ENCODE peak calls at places on chromosomes 4 and X, in five cellular contexts. W is A549, E is tibial nerve, V is IMR-90, J is transverse colon. C is an unnamed sample.

GRCh38 chrX:154017766-154018517 is 1.8 kb downstream of the IRAK1 start:
- DNase-seq in W (no peak), V (no peak), J (no peak), E (no peak), C (no peak)

GRCh38 chrX:15173411-15173810 is 96.5 kb downstream of the ASB9 start:
- DNase-seq in J (no peak), V (no peak), W (no peak), E (no peak), C (no peak)

GRCh38 chr4:82811838-82812672 is 13.5 kb upstream of the SCD5 start:
- DNase-seq in J (no peak), E (no peak), V (peak; percentile 41), W (no peak), C (no peak)

GRCh38 chr4:121980643-121981042 is 28.8 kb upstream of the TRPC3 start:
- DNase-seq in V (peak; percentile 52), J (no peak), E (no peak), W (no peak), C (no peak)

GRCh38 chr4:40283413-40283812 is 51.7 kb upstream of the CHRNA9 start:
- DNase-seq in V (no peak), W (no peak), E (no peak), J (no peak), C (no peak)

GRCh38 chrX:137215467-137215866 is 181.7 kb upstream of the GPR101 start:
- DNase-seq in J (no peak), E (no peak), W (no peak), V (no peak), C (no peak)

GRCh38 chr4:87121332-87122065 is 98.9 kb downstream of the KLHL8 start:
- DNase-seq in J (no peak), E (no peak), V (peak; percentile 47), W (no peak), C (no peak)

GRCh38 chr4:5982156-5982973 is 35.9 kb downstream of the C4orf50 start:
- DNase-seq in V (no peak), J (no peak), E (no peak), W (no peak), C (no peak)

GRCh38 chr4:170008376-170008775 is 17.8 kb downstream of the MFAP3L start:
- DNase-seq in W (peak; percentile 10), V (no peak), J (no peak), E (no peak), C (no peak)

GRCh38 chr4:174935607-174936006 is 17.4 kb downstream of the ADAM29 start:
- DNase-seq in E (no peak), J (no peak), W (no peak), V (no peak), C (no peak)

GRCh38 chr4:48780867-48781219 is 764 bp upstream of the FRYL start:
- DNase-seq in J (peak; percentile 60), E (no peak), W (no peak), V (peak; percentile 43), C (peak; percentile 52)

GRCh38 chr4:145485120-145485519 is 3.5 kb downstream of the SMAD1 start:
- DNase-seq in E (no peak), V (no peak), J (no peak), W (no peak), C (no peak)

GRCh38 chr4:159197885-159198269 is 95.0 kb downstream of the RAPGEF2 start:
- DNase-seq in W (no peak), V (no peak), J (no peak), E (no peak), C (no peak)

GRCh38 chrX:68685722-68686683 is 38.5 kb downstream of the STARD8 start:
- DNase-seq in V (peak; percentile 76), J (peak; percentile 29), E (no peak), W (peak; percentile 50), C (no peak)

GRCh38 chrX:123869488-123869887 is 9.6 kb downstream of the XIAP start:
- DNase-seq in W (peak; percentile 15), V (peak; percentile 57), E (no peak), J (no peak), C (no peak)

GRCh38 chrX:134551365-134552095 is 91.6 kb downstream of the HPRT1 start:
- DNase-seq in J (no peak), E (no peak), V (peak; percentile 65), W (no peak), C (peak; percentile 23)

GRCh38 chrX:68915778-68916177 is 87.0 kb downstream of the EFNB1 start:
- DNase-seq in J (no peak), V (no peak), W (no peak), E (no peak), C (no peak)

GRCh38 chrX:73126240-73126639 is 46.9 kb upstream of the PABPC1L2A start:
- DNase-seq in J (peak; percentile 35), V (no peak), E (no peak), W (no peak), C (no peak)

GRCh38 chrX:13464599-13465275 is 104.7 kb upstream of the EGFL6 start:
- DNase-seq in V (peak; percentile 54), E (no peak), J (no peak), W (no peak), C (no peak)

GRCh38 chr4:42673084-42673429 is 16.2 kb upstream of the ATP8A1 start:
- DNase-seq in E (no peak), J (no peak), W (no peak), V (no peak), C (no peak)

GRCh38 chrX:40095588-40096394 is 2.0 kb downstream of the BCOR start:
- DNase-seq in J (no peak), V (no peak), W (no peak), E (no peak), C (no peak)

GRCh38 chr4:112348488-112349158 is 51.5 kb downstream of the ALPK1 start:
- DNase-seq in V (peak; percentile 84), W (peak; percentile 63), J (no peak), E (no peak), C (peak; percentile 42)

GRCh38 chr4:168794881-168795280 is 215.2 kb downstream of the CBR4 start:
- DNase-seq in E (no peak), W (no peak), J (no peak), V (no peak), C (no peak)

DNA sequence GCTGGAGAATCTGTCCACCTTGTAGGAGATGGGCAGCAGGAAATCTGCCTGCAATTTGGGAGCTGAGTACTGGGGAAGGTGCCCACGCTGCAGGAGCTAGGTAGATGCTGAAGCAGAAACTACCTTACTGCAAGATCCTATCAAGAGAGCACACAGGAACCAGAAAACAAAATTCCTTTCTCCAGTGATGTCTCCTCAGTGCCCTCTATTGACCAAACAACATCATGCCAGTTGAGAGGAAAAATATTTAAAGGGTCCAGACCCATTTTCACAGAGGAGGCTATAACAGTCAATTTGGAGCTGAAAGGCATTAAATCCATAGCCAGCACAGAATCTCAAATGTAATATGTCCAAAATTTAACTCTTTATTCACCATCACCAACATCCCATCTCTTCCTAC is 406.8 kb downstream of the SLITRK2 start:
- DNase-seq in E (no peak), V (no peak), W (no peak), J (no peak), C (no peak)
- TF ChIP-seq CTCF in E (no peak), V (peak; percentile 11), W (no peak), J (no peak), C (no peak)

GRCh38 chrX:155027509-155028066 is 944 bp downstream of the FUNDC2 start:
- DNase-seq in V (peak; percentile 70), J (no peak), W (peak; percentile 53), E (no peak), C (peak; percentile 17)
- TF ChIP-seq POLR2A in V (peak; percentile 44), J (peak; percentile 42), W (no peak), E (no peak), C (no peak)

GRCh38 chr4:7187297-7187592 is 5.1 kb upstream of the SORCS2 start:
- DNase-seq in W (no peak), J (no peak), E (peak; percentile 1), V (no peak), C (no peak)
- TF ChIP-seq CTCF in W (no peak), J (no peak), E (no peak), V (peak; percentile 8), C (no peak)

DNA sequence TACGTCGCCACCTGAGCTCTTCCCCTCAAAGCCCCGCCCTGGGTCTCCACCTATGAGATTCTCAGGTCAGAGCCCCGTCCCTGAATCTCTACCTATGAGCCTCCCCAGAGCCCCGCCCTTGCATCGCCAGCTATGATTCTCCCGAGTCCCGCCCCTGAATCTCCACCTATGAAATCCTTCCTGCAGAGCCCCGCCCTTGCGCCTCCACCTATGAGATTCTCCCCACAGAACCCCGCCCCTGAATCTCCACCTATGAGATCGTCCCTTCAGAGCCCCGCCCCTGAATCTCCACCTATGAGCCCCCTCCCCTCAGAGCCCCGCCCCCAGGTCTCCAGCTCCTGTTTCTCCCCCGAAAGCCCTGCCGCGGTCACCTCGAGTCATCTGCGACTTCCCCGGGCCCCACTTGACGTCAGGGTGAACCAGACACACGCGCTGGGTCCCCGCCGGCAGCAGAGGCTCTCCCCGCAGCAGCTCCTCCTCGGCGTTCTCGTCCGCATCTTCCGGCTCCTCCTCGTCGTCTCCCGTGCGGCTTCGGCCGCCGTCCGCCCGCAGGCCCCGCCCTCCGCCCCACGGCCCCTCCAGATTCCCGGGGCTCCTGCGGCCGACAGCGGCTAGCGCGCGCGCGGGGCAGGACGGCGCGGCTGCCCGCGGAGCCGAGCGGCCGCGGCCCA is 393 bp downstream of the GTPBP6 start:
- DNase-seq in J (peak; percentile 99), E (peak; percentile 100), V (peak; percentile 97), W (peak; percentile 99), C (peak; percentile 99)
- TF ChIP-seq POLR2A in J (peak; percentile 82), E (peak; percentile 42), V (peak; percentile 77), W (no peak), C (no peak)

GRCh38 chr4:17120761-17121160 is 222.3 kb upstream of the LDB2 start:
- DNase-seq in V (peak; percentile 18), J (no peak), E (no peak), W (no peak), C (no peak)

GRCh38 chr4:17126306-17126978 is 228.0 kb upstream of the LDB2 start:
- DNase-seq in J (no peak), W (no peak), V (no peak), E (no peak), C (no peak)

GRCh38 chr4:17128268-17128667 is 229.8 kb upstream of the LDB2 start:
- DNase-seq in V (peak; percentile 44), W (no peak), E (no peak), J (no peak), C (no peak)

DNA sequence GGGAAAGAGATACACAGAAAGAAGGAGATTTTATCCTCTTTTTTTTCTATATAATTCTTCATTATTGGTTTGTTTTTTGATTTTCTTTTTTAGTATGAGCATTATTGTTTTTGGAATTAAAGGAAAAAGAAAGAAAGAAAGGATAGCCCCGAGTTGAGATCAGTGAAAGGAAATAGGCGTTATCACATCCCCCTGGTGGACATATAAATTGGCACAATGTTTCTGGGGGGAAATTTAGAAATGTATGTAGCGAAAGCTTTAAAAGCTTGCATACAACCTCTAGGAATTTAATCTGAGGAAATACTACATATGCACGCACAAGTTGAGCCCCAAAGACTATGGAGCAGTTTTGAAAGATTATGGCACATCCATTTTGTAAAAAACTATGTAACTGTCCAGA is 226.3 kb upstream of the LDB2 start:
- DNase-seq in V (no peak), J (no peak), E (no peak), W (no peak), C (no peak)
- TF ChIP-seq CTCF in V (peak; percentile 11), J (no peak), E (no peak), W (no peak), C (no peak)